ENCODE peak calls at places on chromosome X, in four cellular contexts. Q, U, E and Z are unnamed samples.

GRCh38 chrX:71253253-71254091 is 468 bp downstream of the ZMYM3 start:
- DNase-seq in Q (peak), U (peak), E (peak), Z (peak)

GRCh38 chrX:119406739-119407138 is 7.6 kb downstream of the SLC25A43 start:
- DNase-seq in Q (no peak), U (no peak), E (no peak), Z (no peak)

GRCh38 chrX:29466441-29466840 is 748.9 kb upstream of the MAGEB2 start:
- DNase-seq in Q (peak), U (no peak), E (no peak), Z (no peak)

GRCh38 chrX:109830704-109831206 is 97.7 kb upstream of the ACSL4 start:
- DNase-seq in Q (peak), U (no peak), E (peak), Z (no peak)

GRCh38 chrX:68415289-68415688 is 18.0 kb downstream of the OPHN1 start:
- DNase-seq in Q (peak), U (no peak), E (no peak), Z (no peak)

GRCh38 chrX:146887020-146887419 is 72.5 kb upstream of the CXorf51A start:
- DNase-seq in Q (no peak), U (no peak), E (no peak), Z (no peak)

GRCh38 chrX:1535241-1536041 is 1.5 kb downstream of the P2RY8 start:
- DNase-seq in Q (no peak), U (no peak), E (no peak), Z (no peak)

GRCh38 chrX:53089224-53089842 is 4.6 kb upstream of the KANTR start:
- DNase-seq in Q (peak), U (peak), E (peak), Z (peak)

GRCh38 chrX:119981286-119982070 is 37.9 kb upstream of the NKAP start:
- DNase-seq in Q (peak), U (no peak), E (peak), Z (no peak)

GRCh38 chrX:140317462-140317861 is 187.4 kb downstream of the SOX3 start:
- DNase-seq in Q (no peak), U (no peak), E (no peak), Z (no peak)

GRCh38 chrX:1582686-1583437 is 8.5 kb upstream of the AKAP17A start:
- DNase-seq in Q (no peak), U (no peak), E (no peak), Z (no peak)

GRCh38 chrX:132833373-132833772 is 125.1 kb downstream of the HS6ST2 start:
- DNase-seq in Q (no peak), U (no peak), E (no peak), Z (no peak)

GRCh38 chrX:56802921-56803848 is 74.1 kb downstream of the NBDY start:
- DNase-seq in Q (peak), U (peak), E (peak), Z (peak)

GRCh38 chrX:72272868-72273267 is 4.2 kb downstream of the RPS4X start:
- DNase-seq in Q (peak), U (no peak), E (no peak), Z (no peak)

GRCh38 chrX:140034916-140035315 is 69.6 kb upstream of the CXorf66 start:
- DNase-seq in Q (peak), U (no peak), E (no peak), Z (no peak)

GRCh38 chrX:30489323-30489722 is 88.2 kb downstream of the TASL start:
- DNase-seq in Q (no peak), U (no peak), E (no peak), Z (no peak)

GRCh38 chrX:71492086-71493065 is 40.5 kb upstream of the OGT start:
- DNase-seq in Q (peak), U (peak), E (no peak), Z (peak)

GRCh38 chrX:123361371-123361770 is 177.3 kb downstream of the GRIA3 start:
- DNase-seq in Q (no peak), U (no peak), E (no peak), Z (no peak)

GRCh38 chrX:110563276-110563675 is 204.6 kb downstream of the RTL9 start:
- DNase-seq in Q (peak), U (no peak), E (no peak), Z (no peak)

GRCh38 chrX:12779534-12779933 is 11.7 kb upstream of the PRPS2 start:
- DNase-seq in Q (peak), U (no peak), E (peak), Z (no peak)

GRCh38 chrX:64291106-64291505 is 60.7 kb upstream of the ASB12 start:
- DNase-seq in Q (no peak), U (no peak), E (no peak), Z (no peak)

GRCh38 chrX:103831803-103832544 is at the start of gene RAB9B:
- DNase-seq in Q (no peak), U (peak), E (peak), Z (peak)

GRCh38 chrX:150934453-150934852 is 36.0 kb upstream of the CD99L2 start:
- DNase-seq in Q (peak), U (peak), E (peak), Z (peak)

GRCh38 chrX:21907250-21907649 is 33.3 kb upstream of the SMS start:
- DNase-seq in Q (peak), U (no peak), E (no peak), Z (no peak)

GRCh38 chrX:43269201-43269600 is 386.9 kb upstream of the MAOA start:
- DNase-seq in Q (no peak), U (no peak), E (no peak), Z (no peak)

GRCh38 chrX:47815901-47816845 is 20.5 kb upstream of the ZNF81 start:
- DNase-seq in Q (peak), U (no peak), E (no peak), Z (no peak)

GRCh38 chrX:10636337-10636736 is 16.0 kb upstream of the MID1 start:
- DNase-seq in Q (peak), U (peak), E (peak), Z (no peak)

GRCh38 chrX:154426916-154427792 is 1.3 kb upstream of the ATP6AP1 start:
- DNase-seq in Q (no peak), U (no peak), E (no peak), Z (no peak)

GRCh38 chrX:146278381-146278780 is 460.8 kb downstream of the SLITRK2 start:
- DNase-seq in Q (no peak), U (no peak), E (peak), Z (no peak)

GRCh38 chrX:626745-627509 is 3.7 kb upstream of the SHOX start:
- DNase-seq in Q (no peak), U (no peak), E (no peak), Z (no peak)

GRCh38 chrX:124555036-124555595 is 208.8 kb downstream of the SH2D1A start:
- DNase-seq in Q (no peak), U (no peak), E (peak), Z (no peak)

GRCh38 chrX:38811515-38812239 is 10.4 kb downstream of the MID1IP1 start:
- DNase-seq in Q (no peak), U (no peak), E (no peak), Z (no peak)

GRCh38 chrX:115639481-115639880 is 78.5 kb downstream of the PLS3 start:
- DNase-seq in Q (no peak), U (no peak), E (no peak), Z (no peak)
- TF ChIP-seq CTCF in Q (no peak), U (no peak), E (no peak), Z (no peak)

GRCh38 chrX:98071331-98071730 is 1187.6 kb downstream of the RPA4 start:
- DNase-seq in Q (no peak), U (no peak), E (no peak), Z (no peak)
- TF ChIP-seq CTCF in Q (no peak), U (no peak), E (no peak), Z (no peak)

GRCh38 chrX:7191681-7192110 is 43.7 kb upstream of the PUDP start:
- DNase-seq in Q (no peak), U (no peak), E (no peak), Z (no peak)
- TF ChIP-seq CTCF in Q (no peak), U (no peak), E (no peak), Z (no peak)

DNA sequence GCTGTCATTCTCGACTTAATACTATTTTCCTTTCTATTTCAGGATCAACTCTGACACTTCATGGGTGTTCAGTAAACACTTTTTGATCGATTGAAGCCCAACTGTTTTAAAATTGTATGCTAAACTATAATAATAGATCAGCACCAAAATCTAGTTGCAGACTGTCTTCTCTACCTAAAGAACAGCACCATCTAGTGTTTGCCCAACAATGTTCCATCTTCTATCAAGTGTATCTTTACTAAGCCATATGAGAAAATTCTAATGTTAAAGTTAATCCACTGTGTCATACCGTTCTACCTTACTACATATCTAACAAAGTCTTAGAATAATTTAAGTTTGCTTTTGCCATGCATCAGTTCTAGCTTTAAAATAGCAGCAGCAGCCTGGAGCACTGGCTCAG is 113.0 kb upstream of the PRDX4 start:
- DNase-seq in Q (peak), U (no peak), E (peak), Z (peak)
- TF ChIP-seq CTCF in Q (peak), U (peak), E (peak), Z (peak)

DNA sequence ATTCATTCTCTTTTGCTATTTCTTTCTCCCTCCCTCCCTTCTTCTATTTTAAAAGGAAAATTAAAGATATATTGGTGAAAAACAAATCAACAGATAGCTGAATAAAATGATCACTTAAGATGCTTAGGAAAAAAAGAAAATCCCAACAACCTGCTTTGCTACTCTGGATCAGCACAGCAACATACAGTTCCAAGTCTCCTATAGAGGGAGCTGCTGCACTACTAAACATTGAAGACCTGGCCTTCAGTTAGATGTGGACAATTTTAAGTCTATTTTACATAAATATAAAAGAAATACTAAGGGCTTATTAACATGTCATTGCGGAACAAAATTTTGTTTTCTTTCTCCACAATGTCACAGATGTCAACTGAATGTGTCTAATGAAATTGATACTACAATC is 226.4 kb downstream of the MAGEB5 start:
- DNase-seq in Q (no peak), U (no peak), E (peak), Z (no peak)
- TF ChIP-seq CTCF in Q (no peak), U (no peak), E (peak), Z (peak)

DNA sequence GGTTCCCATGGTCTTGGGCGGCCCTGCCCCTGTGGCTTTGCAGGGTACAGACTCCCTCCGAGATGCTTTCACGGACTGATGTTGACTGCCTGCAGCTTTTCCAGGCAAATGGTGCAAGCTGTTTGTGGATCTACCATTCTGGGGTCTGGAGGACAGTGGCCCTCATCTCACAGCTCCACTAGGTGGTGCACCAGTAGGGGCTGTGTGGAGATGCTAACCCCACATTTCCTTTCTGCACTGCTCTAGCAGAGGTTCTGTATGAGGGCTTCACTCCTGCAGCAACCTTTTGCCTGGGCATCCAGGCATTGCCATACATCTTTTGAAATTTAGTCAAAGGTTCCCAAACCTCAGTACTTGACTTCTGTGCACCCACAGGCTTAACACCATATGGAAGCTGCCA is 176.1 kb downstream of the DCAF12L1 start:
- DNase-seq in Q (no peak), U (no peak), E (no peak), Z (no peak)
- TF ChIP-seq CTCF in Q (no peak), U (no peak), E (no peak), Z (no peak)

GRCh38 chrX:17474892-17475291 is 99.9 kb downstream of the NHS start:
- DNase-seq in Q (peak), U (no peak), E (no peak), Z (no peak)
- TF ChIP-seq CTCF in Q (no peak), U (no peak), E (no peak), Z (no peak)

DNA sequence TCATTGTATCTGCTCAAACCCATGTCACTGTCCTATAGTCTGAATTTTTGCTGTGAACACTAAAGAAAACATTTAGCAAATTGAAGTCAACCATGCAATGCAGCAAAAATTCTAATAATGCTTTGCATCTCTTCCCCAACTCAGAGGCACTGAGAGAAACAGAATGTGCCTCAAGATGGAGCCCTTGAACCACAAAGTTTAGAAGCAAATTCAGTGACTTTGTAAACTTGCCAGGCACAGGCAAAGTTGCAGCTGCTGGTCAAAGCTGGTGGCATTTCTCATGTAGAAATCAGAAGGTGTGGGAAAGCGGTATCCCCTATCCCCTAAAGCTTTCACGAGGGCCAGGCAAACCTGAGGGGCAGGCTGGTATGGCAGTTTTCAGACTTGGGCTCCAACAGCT is 121.7 kb upstream of the DIPK2B start:
- DNase-seq in Q (peak), U (peak), E (peak), Z (peak)
- TF ChIP-seq CTCF in Q (peak), U (peak), E (peak), Z (peak)

DNA sequence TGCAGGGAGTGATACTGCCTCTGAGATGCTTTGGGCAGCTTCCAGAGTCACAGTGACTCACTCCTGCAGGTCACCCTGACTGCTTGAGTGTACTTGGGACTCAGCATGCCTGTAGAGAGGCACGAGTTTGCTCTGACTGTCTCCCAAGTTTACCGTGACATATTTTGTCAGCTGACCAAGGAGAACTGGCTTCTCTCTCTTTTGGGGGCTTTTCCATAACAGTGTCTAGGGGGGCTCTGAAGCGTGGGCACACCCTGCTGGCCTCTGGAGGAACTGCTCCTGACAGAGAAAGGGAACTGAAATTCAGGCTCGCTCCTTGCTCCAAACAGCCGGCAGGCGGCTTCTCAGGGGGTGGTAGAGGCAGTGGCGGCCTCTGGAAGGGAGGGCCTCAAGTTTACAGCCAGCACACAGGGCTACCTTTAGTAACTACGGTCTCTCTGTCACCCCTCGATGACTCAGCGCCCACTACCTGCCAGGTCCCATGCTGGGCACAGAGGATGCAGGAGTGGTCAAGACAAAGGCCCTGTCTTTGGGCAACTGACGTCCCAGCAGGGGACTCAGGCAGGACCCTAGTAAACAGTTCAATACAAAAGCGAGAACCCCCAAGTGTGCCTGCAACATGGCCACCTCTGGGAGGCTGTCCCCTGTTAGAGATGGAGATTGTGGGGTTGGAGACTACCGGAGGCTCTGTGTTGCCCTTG is 17.8 kb downstream of the ZNF185 start:
- DNase-seq in Q (peak), U (peak), E (peak), Z (no peak)
- TF ChIP-seq CTCF in Q (peak), U (peak), E (peak), Z (no peak)